ENCODE peak calls at places on chromosomes 1 and 21, in ten cellular contexts. L is bronchial epithelial cell, D is A549, K is astrocyte of the spinal cord, G is fibroblast of pulmonary artery, S is Panc1, I is AG04450, Z is stomach, U is heart left ventricle, V is BE2C. E is an unnamed sample.

GRCh38 chr1:6580119-6580587 is 359 bp downstream of the ZBTB48 start:
- DNase-seq in G (no peak), U (no peak), D (no peak), L (no peak), S (no peak), K (no peak), V (no peak), I (no peak), Z (no peak), E (no peak)

GRCh38 chr1:206685256-206685748 is 597 bp downstream of the MAPKAPK2 start:
- DNase-seq in D (peak; percentile 39), G (no peak), L (no peak), I (no peak), U (peak; percentile 76), Z (no peak), K (peak; percentile 34), V (peak; percentile 33), S (no peak), E (peak; percentile 24)

GRCh38 chr1:229225331-229225782 is 45.6 kb upstream of the RAB4A start:
- DNase-seq in D (no peak), G (no peak), V (no peak), L (peak; percentile 71), U (no peak), Z (no peak), S (no peak), K (no peak), I (no peak), E (peak; percentile 65)

GRCh38 chr1:73943270-73943669 is 254.7 kb downstream of the LRRIQ3 start:
- DNase-seq in L (peak; percentile 12), D (no peak), I (no peak), V (no peak), G (no peak), Z (no peak), K (no peak), U (no peak), S (no peak), E (peak; percentile 10)

GRCh38 chr1:184755226-184756065 is 788 bp upstream of the EDEM3 start:
- DNase-seq in D (peak; percentile 7), Z (no peak), S (peak; percentile 5), L (peak; percentile 62), G (peak; percentile 47), K (peak; percentile 60), U (no peak), I (peak; percentile 1), V (no peak), E (peak; percentile 52)

GRCh38 chr1:175725684-175726083 is 17.7 kb downstream of the TNR start:
- DNase-seq in V (no peak), D (no peak), L (peak; percentile 10), Z (no peak), U (no peak), G (peak; percentile 41), K (peak; percentile 25), I (no peak), S (no peak), E (peak; percentile 48)

GRCh38 chr1:147316968-147317367 is 74.5 kb downstream of the CHD1L start:
- DNase-seq in U (no peak), S (no peak), V (no peak), D (no peak), L (no peak), K (no peak), I (no peak), Z (no peak), G (no peak), E (no peak)

GRCh38 chr1:101101362-101101761 is 75.8 kb upstream of the DPH5 start:
- DNase-seq in K (peak; percentile 7), I (no peak), Z (no peak), D (no peak), U (no peak), G (peak; percentile 61), S (no peak), V (no peak), L (peak; percentile 53), E (peak; percentile 51)

GRCh38 chr1:228927947-228928898 is 192.9 kb downstream of the RHOU start:
- DNase-seq in U (no peak), V (no peak), I (no peak), S (no peak), L (no peak), Z (no peak), G (no peak), K (no peak), D (no peak), E (no peak)

GRCh38 chr1:6625579-6626149 is 996 bp downstream of the THAP3 start:
- DNase-seq in U (no peak), I (no peak), G (peak; percentile 60), V (no peak), D (peak; percentile 31), Z (peak; percentile 38), L (peak; percentile 26), S (no peak), K (peak; percentile 34), E (peak; percentile 66)

DNA sequence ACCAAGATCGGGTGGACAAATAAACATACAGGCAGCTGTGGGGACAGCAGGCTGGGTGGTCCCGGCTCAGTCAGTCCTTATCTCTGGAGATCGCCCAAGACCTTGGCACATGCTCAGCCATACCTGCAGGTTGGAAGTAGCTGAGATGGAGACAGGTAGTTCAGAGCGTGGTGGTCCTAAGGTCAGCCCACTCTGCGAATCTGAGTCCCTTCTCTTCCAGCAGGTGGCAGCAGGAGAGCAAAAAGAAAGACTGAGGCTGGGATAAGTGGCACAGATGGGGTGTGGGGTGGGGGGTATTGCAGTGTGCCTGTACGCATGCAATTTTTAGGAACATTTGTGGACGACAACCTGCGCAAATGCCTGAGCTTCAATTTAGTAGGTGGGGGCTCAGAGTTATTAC is 104.9 kb downstream of the TENT5C start:
- DNase-seq in K (no peak), Z (no peak), D (no peak), S (no peak), I (no peak), L (no peak), U (no peak), V (peak; percentile 24), G (no peak), E (no peak)
- TF ChIP-seq CTCF in K (peak; percentile 39), Z (no peak), D (peak; percentile 14), S (peak; percentile 46), I (peak; percentile 42), L (peak; percentile 30), U (no peak), V (peak; percentile 52), G (peak; percentile 50), E (no peak)

DNA sequence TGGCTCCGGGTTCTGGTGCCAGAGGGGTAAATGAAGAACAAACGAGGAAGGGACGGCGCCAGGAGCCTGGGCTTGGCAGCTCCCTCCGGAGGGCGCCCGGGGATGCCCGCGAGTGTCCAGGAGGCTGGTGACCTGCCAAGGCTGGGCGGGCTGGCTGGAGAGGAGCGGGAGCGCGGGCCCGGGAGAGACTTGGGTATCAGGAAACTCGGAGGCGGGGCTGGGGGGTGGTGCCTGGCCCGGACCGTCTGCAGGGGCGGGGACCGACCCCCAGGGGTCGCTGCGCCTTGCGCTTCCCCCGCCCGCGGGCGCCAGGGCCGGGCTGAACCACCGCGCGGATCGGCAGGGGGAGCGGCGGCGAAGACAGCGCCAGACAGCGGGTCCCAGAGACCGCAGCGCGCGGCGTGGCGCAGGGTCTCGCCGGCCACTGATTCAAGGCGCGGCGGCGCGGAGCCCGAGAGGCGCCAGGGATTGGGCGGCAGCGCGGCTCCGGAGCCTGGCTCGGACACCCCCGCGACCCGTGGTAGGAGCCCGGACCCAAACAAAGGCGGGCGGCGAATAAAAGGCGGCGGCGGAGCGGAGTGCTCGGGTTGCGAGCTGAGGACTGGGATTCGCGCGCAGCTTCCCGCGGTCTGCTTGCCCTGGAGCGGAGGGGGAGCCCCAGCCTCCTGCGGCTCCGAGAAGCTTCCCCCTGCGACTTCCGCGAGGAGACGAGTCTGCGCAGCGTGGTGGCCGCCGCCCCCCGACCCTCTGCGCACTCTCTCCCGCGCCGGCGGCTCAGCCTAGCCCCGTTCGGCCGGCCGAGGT is at the start of gene DISP3:
- DNase-seq in S (no peak), G (peak; percentile 46), U (peak; percentile 74), Z (peak; percentile 50), L (peak; percentile 28), V (peak; percentile 90), D (peak; percentile 72), I (no peak), K (peak; percentile 42), E (peak; percentile 68)
- H3K4me3 ChIP-seq in S (peak within 1 kb of the TSS; percentile 61), G (peak within 1 kb of the TSS; percentile 51), U (peak within 1 kb of the TSS; percentile 54), Z (peak within 1 kb of the TSS; percentile 65), L (peak within 1 kb of the TSS; percentile 50), V (peak within 1 kb of the TSS; percentile 77), D (peak within 1 kb of the TSS; percentile 74), I (peak within 1 kb of the TSS; percentile 56), K (peak within 1 kb of the TSS; percentile 35), E (peak within 1 kb of the TSS; percentile 29)

GRCh38 chr21:19507682-19508260 is 1104.2 kb upstream of the TMPRSS15 start:
- DNase-seq in D (no peak), V (no peak), G (peak; percentile 4), K (no peak), L (no peak), U (no peak), I (no peak), Z (no peak), S (no peak), E (no peak)
- TF ChIP-seq CTCF in D (no peak), V (peak; percentile 76), G (peak; percentile 16), K (peak; percentile 8), L (no peak), U (no peak), I (no peak), Z (peak; percentile 17), S (peak; percentile 28), E (no peak)

GRCh38 chr1:11682287-11682771 is 1.4 kb upstream of the MAD2L2 start:
- DNase-seq in V (no peak), Z (no peak), L (no peak), D (no peak), G (no peak), S (no peak), I (no peak), K (no peak), U (no peak), E (no peak)

GRCh38 chr1:11688506-11688905 is 3.0 kb upstream of the DRAXIN start:
- DNase-seq in Z (no peak), K (no peak), U (no peak), V (no peak), L (no peak), S (no peak), G (no peak), D (no peak), I (no peak), E (no peak)

GRCh38 chr1:11684070-11684469 is 3.1 kb upstream of the MAD2L2 start:
- DNase-seq in G (no peak), D (no peak), U (no peak), K (no peak), Z (no peak), S (no peak), V (no peak), L (no peak), I (no peak), E (no peak)

GRCh38 chr1:11682799-11683198 is 1.9 kb upstream of the MAD2L2 start:
- DNase-seq in K (peak; percentile 18), L (no peak), S (no peak), I (no peak), V (no peak), U (no peak), D (no peak), Z (no peak), G (no peak), E (no peak)

DNA sequence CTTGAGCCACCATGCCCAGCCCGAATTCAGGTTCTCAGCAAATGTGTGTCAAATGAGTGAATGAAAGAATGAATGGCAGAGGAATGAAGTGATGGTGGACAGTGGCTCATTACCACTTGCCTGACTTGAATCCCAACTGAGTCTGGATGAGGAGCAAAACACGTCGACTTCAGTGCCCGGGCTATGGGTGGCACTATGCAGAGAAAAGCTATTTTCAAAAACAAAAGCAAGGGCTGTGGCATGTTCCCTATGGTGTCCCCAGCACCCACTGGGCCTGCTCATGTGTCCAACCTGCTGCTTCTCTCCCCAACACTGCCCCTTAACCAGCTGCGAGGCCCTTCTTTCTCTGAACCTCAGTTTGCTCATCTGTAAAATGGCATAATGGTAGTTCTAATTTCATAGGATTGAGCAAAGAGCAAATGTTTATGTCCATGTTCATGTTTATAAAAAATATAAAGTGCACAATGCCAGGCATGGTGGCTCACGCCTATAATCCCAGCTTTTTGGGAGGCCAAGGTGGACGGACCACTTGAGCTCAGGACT is 4.3 kb upstream of the MAD2L2 start:
- DNase-seq in Z (no peak), G (no peak), S (no peak), U (no peak), D (no peak), K (no peak), V (no peak), L (no peak), I (no peak), E (no peak)
- H3K4me3 ChIP-seq in Z (no peak overlapping the region), G (no peak overlapping the region), S (no peak overlapping the region), U (no peak overlapping the region), D (no peak overlapping the region), K (no peak overlapping the region), V (no peak overlapping the region), L (no peak overlapping the region), I (no peak overlapping the region), E (no peak overlapping the region)

E was measured in epithelial cell of esophagus.